ENCODE peak calls at places on chromosome X, in four cellular contexts. L, X, O and N are unnamed samples.
A peak's percentile ranks its signal among the peaks of the same experiment; 100 is the strongest.

GRCh38 chrX:65581661-65582339 is 47.2 kb upstream of the LAS1L start:
- DNase-seq in L (peak; percentile 69), X (peak; percentile 36), O (peak; percentile 26), N (peak; percentile 82)

GRCh38 chrX:15973299-15973698 is 118.7 kb upstream of the AP1S2 start:
- DNase-seq in O (peak; percentile 16), L (peak; percentile 34), X (no peak), N (peak; percentile 85)

GRCh38 chrX:148878371-148878770 is 378.0 kb downstream of the AFF2 start:
- DNase-seq in L (peak; percentile 49), O (no peak), X (no peak), N (peak; percentile 61)

GRCh38 chrX:134949271-134949670 is 41.5 kb upstream of the SMIM10 start:
- DNase-seq in X (no peak), O (peak; percentile 69), L (peak; percentile 26), N (peak; percentile 32)

GRCh38 chrX:2708016-2708415 is 16.9 kb downstream of the CD99 start:
- DNase-seq in L (peak; percentile 39), O (no peak), X (no peak), N (no peak)

GRCh38 chrX:12488220-12488619 is 303.0 kb upstream of the PRPS2 start:
- DNase-seq in O (no peak), L (no peak), X (no peak), N (no peak)

GRCh38 chrX:13658602-13659001 is 5.7 kb downstream of the TCEANC start:
- DNase-seq in X (peak; percentile 8), O (peak; percentile 34), L (peak; percentile 67), N (peak; percentile 39)

GRCh38 chrX:8201896-8202331 is 30.8 kb upstream of the VCX2 start:
- DNase-seq in O (no peak), L (no peak), X (no peak), N (peak; percentile 5)

GRCh38 chrX:1207496-1208025 is 4.9 kb downstream of the CRLF2 start:
- DNase-seq in O (no peak), L (no peak), X (no peak), N (no peak)

GRCh38 chrX:22800360-22800759 is 199.4 kb upstream of the DDX53 start:
- DNase-seq in L (peak; percentile 88), X (no peak), O (no peak), N (peak; percentile 78)

GRCh38 chrX:8244301-8244700 is 73.2 kb upstream of the VCX2 start:
- DNase-seq in L (no peak), O (no peak), X (no peak), N (no peak)

GRCh38 chrX:119236599-119237525 is 777 bp downstream of the PGRMC1 start:
- DNase-seq in L (peak; percentile 76), X (no peak), O (no peak), N (peak; percentile 26)

GRCh38 chrX:9619581-9619980 is 146.1 kb downstream of the GPR143 start:
- DNase-seq in X (no peak), L (no peak), O (no peak), N (peak; percentile 49)

GRCh38 chrX:1178580-1179057 is 33.8 kb downstream of the CRLF2 start:
- DNase-seq in L (peak; percentile 24), X (no peak), O (no peak), N (no peak)

GRCh38 chrX:155766321-155766720 is 114.8 kb upstream of the VAMP7 start:
- DNase-seq in L (peak; percentile 3), X (no peak), O (no peak), N (peak; percentile 52)

GRCh38 chrX:119853449-119853848 is 686 bp upstream of the UPF3B start:
- DNase-seq in O (no peak), L (peak; percentile 34), X (no peak), N (peak; percentile 0)

GRCh38 chrX:94633237-94633636 is 959.2 kb downstream of the FAM133A start:
- DNase-seq in O (no peak), L (no peak), X (no peak), N (peak; percentile 5)

GRCh38 chrX:48790477-48790876 is 4.1 kb downstream of the GATA1 start:
- DNase-seq in X (no peak), L (no peak), O (no peak), N (no peak)

GRCh38 chrX:38095971-38096529 is 89.7 kb downstream of the SYTL5 start:
- DNase-seq in X (no peak), L (peak; percentile 61), O (no peak), N (no peak)

GRCh38 chrX:8284131-8284530 is 113.1 kb upstream of the VCX2 start:
- DNase-seq in O (no peak), L (no peak), X (no peak), N (no peak)

GRCh38 chrX:38342853-38343778 is 9.3 kb upstream of the OTC start:
- DNase-seq in O (peak; percentile 97), L (no peak), X (no peak), N (no peak)

GRCh38 chrX:1283093-1283492 is 14.5 kb downstream of the CSF2RA start:
- DNase-seq in X (no peak), O (no peak), L (no peak), N (no peak)

GRCh38 chrX:20498851-20499635 is 232.3 kb upstream of the RPS6KA3 start:
- DNase-seq in X (no peak), L (no peak), O (no peak), N (no peak)

GRCh38 chrX:119272882-119273806 is 37.1 kb downstream of the PGRMC1 start:
- DNase-seq in O (no peak), L (peak; percentile 56), X (peak; percentile 32), N (peak; percentile 94)

GRCh38 chrX:108726748-108727147 is 9.6 kb downstream of the IRS4 start:
- DNase-seq in O (no peak), X (no peak), L (no peak), N (no peak)

GRCh38 chrX:108722561-108722960 is 13.8 kb downstream of the IRS4 start:
- DNase-seq in O (no peak), L (no peak), X (no peak), N (no peak)
- H3K9ac ChIP-seq in O (no peak overlapping the region), L (no peak overlapping the region), X (no peak overlapping the region), N (no peak overlapping the region)

DNA sequence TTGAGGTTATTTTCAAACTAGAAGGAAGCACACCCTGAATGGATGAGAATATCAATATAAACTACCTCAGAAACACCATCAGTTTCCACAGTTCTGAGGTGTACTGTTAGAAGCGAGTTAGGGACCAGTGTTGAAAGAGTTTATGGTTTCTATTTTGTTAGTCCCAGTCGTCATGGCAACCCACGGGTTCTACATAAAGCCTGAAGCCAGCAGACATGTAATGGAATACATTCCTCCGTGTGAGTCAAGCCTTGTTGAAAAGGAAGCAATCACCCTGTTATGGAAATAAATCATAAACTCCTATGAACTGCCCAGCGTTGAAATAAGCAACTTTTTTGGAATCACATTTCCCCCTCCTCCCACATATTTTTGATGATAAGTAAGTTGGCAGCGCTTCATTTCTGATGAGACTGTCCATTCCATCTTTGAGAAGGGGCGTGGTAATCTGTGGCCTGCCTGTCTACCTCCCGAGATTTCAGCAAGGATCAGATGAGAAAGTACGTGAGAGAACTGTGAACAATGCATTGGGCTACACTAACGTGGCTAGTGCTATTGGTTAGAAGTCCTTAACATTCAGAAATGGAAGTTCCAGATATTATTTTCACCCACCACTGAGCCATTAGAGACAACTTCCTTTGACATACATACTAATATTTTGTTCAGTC is 40.4 kb upstream of the PDHA1 start:
- DNase-seq in L (peak; percentile 75), O (no peak), X (no peak), N (no peak)
- H3K4me3 ChIP-seq in L (no peak overlapping the region), O (no peak overlapping the region), X (no peak overlapping the region), N (no peak overlapping the region)

GRCh38 chrX:70007946-70008345 is 41.8 kb downstream of the AWAT2 start:
- DNase-seq in L (no peak), X (no peak), O (no peak), N (no peak)
- H3K9ac ChIP-seq in L (no peak overlapping the region), X (no peak overlapping the region), O (no peak overlapping the region), N (no peak overlapping the region)

GRCh38 chrX:67546496-67547423 is 2.9 kb downstream of the AR start:
- DNase-seq in L (peak; percentile 34), X (no peak), O (no peak), N (peak; percentile 70)

GRCh38 chrX:67544871-67545771 is 1.3 kb downstream of the AR start:
- DNase-seq in L (peak; percentile 63), O (no peak), X (peak; percentile 15), N (peak; percentile 58)

GRCh38 chrX:67545772-67546495 is 2.1 kb downstream of the AR start:
- DNase-seq in O (no peak), L (peak; percentile 62), X (peak; percentile 8), N (peak; percentile 53)

GRCh38 chrX:67543818-67544217 is at the start of gene AR:
- DNase-seq in X (peak; percentile 62), L (peak; percentile 64), O (no peak), N (peak; percentile 84)

DNA sequence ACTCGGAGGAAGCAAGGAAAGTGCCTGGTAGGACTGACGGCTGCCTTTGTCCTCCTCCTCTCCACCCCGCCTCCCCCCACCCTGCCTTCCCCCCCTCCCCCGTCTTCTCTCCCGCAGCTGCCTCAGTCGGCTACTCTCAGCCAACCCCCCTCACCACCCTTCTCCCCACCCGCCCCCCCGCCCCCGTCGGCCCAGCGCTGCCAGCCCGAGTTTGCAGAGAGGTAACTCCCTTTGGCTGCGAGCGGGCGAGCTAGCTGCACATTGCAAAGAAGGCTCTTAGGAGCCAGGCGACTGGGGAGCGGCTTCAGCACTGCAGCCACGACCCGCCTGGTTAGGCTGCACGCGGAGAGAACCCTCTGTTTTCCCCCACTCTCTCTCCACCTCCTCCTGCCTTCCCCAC is 460 bp downstream of the AR start:
- DNase-seq in X (peak; percentile 17), O (no peak), L (peak; percentile 55), N (peak; percentile 31)
- H3K4me3 ChIP-seq in X (peak overlapping the region; percentile 50), O (no peak overlapping the region), L (peak overlapping the region; percentile 77), N (no peak overlapping the region)

DNA sequence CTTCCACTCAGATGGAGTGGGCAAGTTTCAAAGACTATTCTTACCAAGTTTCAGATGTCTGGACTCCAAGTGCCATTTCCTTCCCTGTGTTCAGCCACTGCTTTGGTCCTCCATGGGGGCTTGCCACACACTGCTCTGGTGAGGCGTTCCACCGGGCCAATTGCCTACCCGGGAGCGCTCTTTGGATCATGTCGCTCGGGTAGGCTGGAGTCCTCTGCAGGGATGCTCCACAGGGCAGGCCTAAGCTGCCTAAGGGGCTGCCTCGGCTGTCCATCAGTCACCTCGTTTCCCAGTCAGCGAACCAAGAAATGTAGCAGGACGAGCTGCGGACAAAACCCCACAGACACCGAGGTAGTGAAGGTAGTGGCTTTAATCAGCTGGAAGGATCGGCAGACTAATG is 200.7 kb upstream of the KLF8 start:
- DNase-seq in L (no peak), O (no peak), X (no peak), N (no peak)
- H3K9ac ChIP-seq in L (no peak overlapping the region), O (no peak overlapping the region), X (no peak overlapping the region), N (no peak overlapping the region)

DNA sequence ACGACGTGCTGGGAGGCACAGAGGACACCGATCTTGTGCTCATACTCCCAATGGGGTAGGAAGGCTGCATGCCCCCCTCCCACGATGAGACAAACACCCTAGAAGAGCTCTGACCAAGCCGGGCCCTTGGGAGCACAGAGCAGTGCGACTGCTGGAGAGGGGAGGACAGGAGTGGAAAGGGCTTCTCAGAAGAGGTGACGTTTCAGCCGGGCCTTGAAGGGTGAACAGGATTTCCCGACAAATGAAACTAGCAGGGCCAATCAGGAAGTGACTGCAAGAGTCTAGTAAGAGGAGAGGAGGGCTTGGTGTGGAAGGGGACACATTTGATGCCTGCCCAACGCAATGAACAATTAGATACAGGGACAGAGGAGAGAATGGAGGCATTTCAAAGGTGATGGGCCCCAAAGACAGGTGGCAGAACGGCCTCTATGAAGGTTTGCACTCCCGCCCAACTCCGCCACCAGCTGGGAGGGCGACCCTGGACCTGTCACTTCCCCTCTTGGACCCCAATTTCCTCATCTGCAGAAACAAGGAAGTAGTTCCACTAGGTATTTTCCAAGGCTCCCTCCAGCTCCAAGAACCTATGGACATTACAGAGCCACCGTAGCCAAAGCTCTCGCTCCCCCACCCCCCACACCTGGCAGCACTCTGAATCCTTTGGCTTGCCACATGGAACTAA is 3.9 kb downstream of the HCFC1 start:
- DNase-seq in X (no peak), L (no peak), O (no peak), N (no peak)
- H3K4me3 ChIP-seq in X (no peak overlapping the region), L (no peak overlapping the region), O (no peak overlapping the region), N (no peak overlapping the region)

GRCh38 chrX:131741103-131741581 is 197.3 kb downstream of the OR13H1 start:
- DNase-seq in X (no peak), L (no peak), O (no peak), N (no peak)
- H3K9ac ChIP-seq in X (no peak overlapping the region), L (no peak overlapping the region), O (no peak overlapping the region), N (no peak overlapping the region)